ENCODE peak calls at places on chromosomes 4 and X, in seven cellular contexts. J is foreskin fibroblast, P is neural crest cell, R is H9, W is HCT116, U is GM20000, E is GM12865. A is an unnamed sample.

GRCh38 chr4:6095023-6095817 is 77.0 kb upstream of the C4orf50 start:
- DNase-seq in J (no peak), P (no peak), R (no peak), W (no peak), U (no peak), E (no peak), A (no peak)

GRCh38 chr4:42271096-42271495 is 118.6 kb upstream of the BEND4 start:
- DNase-seq in J (no peak), P (no peak), R (peak; percentile 53), W (no peak), U (no peak), E (no peak), A (no peak)

GRCh38 chr4:2570551-2571222 is 34.2 kb downstream of the FAM193A start:
- DNase-seq in J (no peak), P (no peak), R (no peak), W (no peak), U (peak; percentile 75), E (no peak), A (no peak)

GRCh38 chr4:6198768-6199343 is 1.5 kb downstream of the JAKMIP1 start:
- DNase-seq in J (no peak), P (no peak), R (peak; percentile 92), W (no peak), U (no peak), E (peak; percentile 68), A (no peak)

GRCh38 chrX:15853586-15854079 is 980 bp downstream of the AP1S2 start:
- DNase-seq in J (no peak), P (no peak), R (no peak), W (no peak), U (no peak), E (peak; percentile 13), A (no peak)

GRCh38 chr4:3688018-3688998 is 77.9 kb upstream of the ADRA2C start:
- DNase-seq in J (no peak), P (no peak), R (no peak), W (no peak), U (no peak), E (no peak), A (no peak)

GRCh38 chr4:48032721-48033120 is 16.1 kb downstream of the NIPAL1 start:
- DNase-seq in J (no peak), P (no peak), R (no peak), W (no peak), U (no peak), E (no peak), A (no peak)

GRCh38 chrX:38817004-38817703 is 15.9 kb downstream of the MID1IP1 start:
- DNase-seq in J (no peak), P (no peak), R (peak; percentile 33), W (no peak), U (peak; percentile 3), E (no peak), A (no peak)

GRCh38 chrX:1249101-1249887 is 19.3 kb upstream of the CSF2RA start:
- DNase-seq in J (peak; percentile 16), P (peak; percentile 10), R (peak; percentile 93), W (no peak), U (no peak), E (peak; percentile 54), A (no peak)

GRCh38 chrX:154505726-154506125 is 10.3 kb downstream of the FAM3A start:
- DNase-seq in J (peak; percentile 62), P (no peak), R (no peak), W (no peak), U (no peak), E (no peak), A (no peak)

GRCh38 chr4:108018038-108018883 is 28.6 kb downstream of the HADH start:
- DNase-seq in J (peak; percentile 73), P (peak; percentile 90), R (peak; percentile 76), W (peak; percentile 55), U (peak; percentile 69), E (peak; percentile 85), A (peak; percentile 90)

GRCh38 chrX:38879631-38880220 is 78.5 kb downstream of the MID1IP1 start:
- DNase-seq in J (no peak), P (no peak), R (no peak), W (no peak), U (peak; percentile 18), E (peak; percentile 63), A (no peak)

GRCh38 chr4:170497105-170497504 is 407.3 kb upstream of the AADAT start:
- DNase-seq in J (no peak), P (no peak), R (peak; percentile 30), W (no peak), U (peak; percentile 21), E (peak; percentile 52), A (no peak)

GRCh38 chrX:123803331-123803983 is 56.4 kb upstream of the XIAP start:
- DNase-seq in J (peak; percentile 83), P (no peak), R (no peak), W (peak; percentile 79), U (peak; percentile 12), E (peak; percentile 68), A (no peak)

GRCh38 chrX:124194209-124194608 is 138.3 kb upstream of the TEX13D start:
- DNase-seq in J (no peak), P (no peak), R (no peak), W (no peak), U (no peak), E (no peak), A (no peak)

GRCh38 chr4:182913621-182914020 is 3.6 kb downstream of the DCTD start:
- DNase-seq in J (no peak), P (no peak), R (no peak), W (no peak), U (no peak), E (no peak), A (no peak)

GRCh38 chr4:28211714-28212470 is 1351.3 kb downstream of the STIM2 start:
- DNase-seq in J (no peak), P (no peak), R (no peak), W (no peak), U (no peak), E (no peak), A (no peak)

GRCh38 chr4:38523524-38524448 is 140.2 kb upstream of the KLF3 start:
- DNase-seq in J (no peak), P (no peak), R (no peak), W (no peak), U (peak; percentile 82), E (peak; percentile 93), A (no peak)

GRCh38 chr4:37723067-37723466 is 36.9 kb upstream of the RELL1 start:
- DNase-seq in J (no peak), P (no peak), R (no peak), W (no peak), U (no peak), E (no peak), A (no peak)

DNA sequence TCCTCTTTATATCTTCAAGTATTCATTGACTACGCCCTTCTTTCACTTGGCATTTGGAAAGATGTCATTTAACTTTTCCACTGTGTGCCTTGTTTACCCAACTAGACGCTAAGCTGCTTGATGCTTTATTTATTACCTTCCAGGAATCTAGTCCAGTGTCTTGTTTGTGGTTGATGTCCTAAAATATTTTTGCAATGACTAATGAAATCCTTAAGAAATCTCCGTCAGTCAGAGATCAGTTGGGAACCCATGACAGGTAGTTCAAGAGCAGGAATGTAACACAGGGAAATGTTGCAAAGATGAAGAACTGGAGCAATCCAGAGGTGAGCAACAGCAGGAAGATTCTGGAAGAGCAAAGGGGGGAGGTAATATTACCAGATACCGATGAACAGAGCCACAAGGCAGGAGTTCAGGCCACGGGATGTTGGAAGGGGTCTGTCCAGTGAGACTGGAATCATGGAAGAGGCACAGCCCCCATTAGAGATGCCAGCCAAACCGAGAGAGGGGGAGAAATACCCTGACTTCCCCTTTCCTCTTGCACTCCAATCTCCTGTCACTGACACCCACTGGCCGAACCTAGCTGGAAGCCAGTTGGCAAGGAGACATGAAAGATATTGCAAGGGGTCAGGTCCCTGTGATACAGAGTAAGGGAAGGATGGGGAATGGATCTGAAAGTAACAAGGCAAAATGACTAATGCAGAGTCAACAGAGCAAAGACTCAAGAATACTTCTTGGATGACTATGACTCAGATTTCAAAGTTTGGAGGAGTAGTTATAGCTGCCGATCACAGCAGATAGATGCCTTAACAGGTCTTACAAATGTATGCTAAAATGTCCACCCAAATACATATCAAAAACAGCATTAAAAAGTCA is 62.7 kb upstream of the PHKA2 start:
- DNase-seq in J (peak; percentile 14), P (no peak), R (no peak), W (peak; percentile 26), U (no peak), E (no peak), A (no peak)
- TF ChIP-seq CTCF in J (no peak), P (no peak), R (no peak), W (no peak), U (no peak), E (no peak), A (no peak)

GRCh38 chrX:53476371-53476770 is 42.2 kb upstream of the HSD17B10 start:
- DNase-seq in J (peak; percentile 40), P (no peak), R (no peak), W (no peak), U (no peak), E (no peak), A (no peak)

GRCh38 chrX:53483838-53484420 is 49.8 kb upstream of the HSD17B10 start:
- DNase-seq in J (peak; percentile 37), P (no peak), R (no peak), W (no peak), U (no peak), E (no peak), A (no peak)

GRCh38 chrX:53481816-53482485 is 47.8 kb upstream of the HSD17B10 start:
- DNase-seq in J (peak; percentile 36), P (peak; percentile 45), R (peak; percentile 61), W (peak; percentile 45), U (peak; percentile 21), E (peak; percentile 57), A (no peak)

GRCh38 chrX:53479295-53479694 is 45.1 kb upstream of the HSD17B10 start:
- DNase-seq in J (no peak), P (no peak), R (peak; percentile 55), W (no peak), U (no peak), E (peak; percentile 4), A (no peak)

DNA sequence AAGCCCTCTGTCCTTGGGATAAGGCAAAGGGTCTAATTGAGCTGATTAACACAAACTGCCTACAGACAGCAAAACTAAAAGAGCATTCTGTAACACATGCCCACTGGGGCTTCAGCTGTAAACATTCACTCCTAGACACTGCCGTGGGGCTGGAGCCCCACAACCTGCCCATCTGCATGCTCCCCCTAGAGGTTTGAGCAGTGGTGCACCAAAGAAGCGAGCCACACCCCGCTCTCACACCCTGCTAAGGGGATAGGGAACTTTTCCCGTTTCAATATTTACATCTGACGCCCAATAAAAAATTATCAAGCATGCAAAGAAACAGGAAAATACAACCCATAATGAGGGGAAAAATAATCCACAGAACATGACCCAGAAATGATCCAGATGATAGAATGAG is 46.9 kb upstream of the HSD17B10 start:
- DNase-seq in J (no peak), P (no peak), R (peak; percentile 32), W (no peak), U (no peak), E (peak; percentile 2), A (no peak)
- TF ChIP-seq CTCF in J (peak; percentile 34), P (peak; percentile 46), R (peak; percentile 54), W (peak; percentile 29), U (no peak), E (peak; percentile 32), A (no peak)

GRCh38 chrX:79482686-79483085 is 115.6 kb upstream of the ITM2A start:
- DNase-seq in J (no peak), P (no peak), R (no peak), W (no peak), U (no peak), E (no peak), A (no peak)

GRCh38 chrX:79477691-79478090 is 110.6 kb upstream of the ITM2A start:
- DNase-seq in J (no peak), P (no peak), R (no peak), W (no peak), U (no peak), E (no peak), A (no peak)
- TF ChIP-seq CTCF in J (no peak), P (no peak), R (no peak), W (no peak), U (no peak), E (no peak), A (no peak)

GRCh38 chrX:97159916-97160800 is 276.4 kb downstream of the RPA4 start:
- DNase-seq in J (no peak), P (peak; percentile 1), R (no peak), W (no peak), U (no peak), E (no peak), A (no peak)
- TF ChIP-seq CTCF in J (no peak), P (no peak), R (no peak), W (no peak), U (no peak), E (no peak), A (no peak)

A was measured in omental fat pad.